ENCODE peak calls at places on chromosome 13, in seven cellular contexts. One of them, this sample, is unnamed.
A peak's percentile ranks its signal among the peaks of the same experiment; 100 is the strongest.

GRCh38 chr13:99275093-99275469 is 16.9 kb upstream of the GPR18 start:
- DNase-seq in GM18507: no peak
- DNase-seq in activated gamma-delta T cell treated with anti-CD3 and anti-CD28 coated beads, Interleukin-2, amount 50 U/mL, for 16 hours: no peak
- DNase-seq in HepG2: no peak
- DNase-seq in omental fat pad: no peak
- DNase-seq in Panc1: no peak
- DNase-seq in kidney tubule cell: peak; percentile 84
- DNase-seq in this sample: no peak

GRCh38 chr13:27621116-27621365 is 651 bp upstream of the POLR1D start:
- DNase-seq in GM18507: no peak
- DNase-seq in activated gamma-delta T cell treated with anti-CD3 and anti-CD28 coated beads, Interleukin-2, amount 50 U/mL, for 16 hours: no peak
- DNase-seq in HepG2: no peak
- DNase-seq in omental fat pad: no peak
- DNase-seq in Panc1: no peak
- DNase-seq in kidney tubule cell: no peak
- DNase-seq in this sample: no peak

GRCh38 chr13:81916471-81916870 is 1575.5 kb upstream of the SPRY2 start:
- DNase-seq in GM18507: no peak
- DNase-seq in activated gamma-delta T cell treated with anti-CD3 and anti-CD28 coated beads, Interleukin-2, amount 50 U/mL, for 16 hours: no peak
- DNase-seq in HepG2: no peak
- DNase-seq in omental fat pad: no peak
- DNase-seq in Panc1: no peak
- DNase-seq in kidney tubule cell: no peak
- DNase-seq in this sample: no peak

GRCh38 chr13:111503905-111504695 is 183.7 kb downstream of the TEX29 start:
- DNase-seq in GM18507: no peak
- DNase-seq in activated gamma-delta T cell treated with anti-CD3 and anti-CD28 coated beads, Interleukin-2, amount 50 U/mL, for 16 hours: no peak
- DNase-seq in HepG2: no peak
- DNase-seq in omental fat pad: no peak
- DNase-seq in Panc1: no peak
- DNase-seq in kidney tubule cell: no peak
- DNase-seq in this sample: no peak

GRCh38 chr13:84137292-84137691 is 255.0 kb upstream of the SLITRK1 start:
- DNase-seq in GM18507: no peak
- DNase-seq in activated gamma-delta T cell treated with anti-CD3 and anti-CD28 coated beads, Interleukin-2, amount 50 U/mL, for 16 hours: peak; percentile 36
- DNase-seq in HepG2: no peak
- DNase-seq in omental fat pad: no peak
- DNase-seq in Panc1: no peak
- DNase-seq in kidney tubule cell: no peak
- DNase-seq in this sample: no peak

GRCh38 chr13:113926951-113927660 is 46.8 kb downstream of the C13orf46 start:
- DNase-seq in GM18507: no peak
- DNase-seq in activated gamma-delta T cell treated with anti-CD3 and anti-CD28 coated beads, Interleukin-2, amount 50 U/mL, for 16 hours: no peak
- DNase-seq in HepG2: no peak
- DNase-seq in omental fat pad: peak; percentile 5
- DNase-seq in Panc1: no peak
- DNase-seq in kidney tubule cell: no peak
- DNase-seq in this sample: no peak

GRCh38 chr13:29908917-29909755 is 58.7 kb upstream of the UBL3 start:
- DNase-seq in GM18507: no peak
- DNase-seq in activated gamma-delta T cell treated with anti-CD3 and anti-CD28 coated beads, Interleukin-2, amount 50 U/mL, for 16 hours: no peak
- DNase-seq in HepG2: no peak
- DNase-seq in omental fat pad: no peak
- DNase-seq in Panc1: no peak
- DNase-seq in kidney tubule cell: no peak
- DNase-seq in this sample: no peak

GRCh38 chr13:32007494-32007893 is 24.1 kb upstream of the FRY start:
- DNase-seq in GM18507: no peak
- DNase-seq in activated gamma-delta T cell treated with anti-CD3 and anti-CD28 coated beads, Interleukin-2, amount 50 U/mL, for 16 hours: no peak
- DNase-seq in HepG2: no peak
- DNase-seq in omental fat pad: no peak
- DNase-seq in Panc1: no peak
- DNase-seq in kidney tubule cell: peak; percentile 16
- DNase-seq in this sample: no peak

GRCh38 chr13:101053289-101053688 is 363.0 kb downstream of the NALCN start:
- DNase-seq in GM18507: no peak
- DNase-seq in activated gamma-delta T cell treated with anti-CD3 and anti-CD28 coated beads, Interleukin-2, amount 50 U/mL, for 16 hours: no peak
- DNase-seq in HepG2: no peak
- DNase-seq in omental fat pad: no peak
- DNase-seq in Panc1: no peak
- DNase-seq in kidney tubule cell: no peak
- DNase-seq in this sample: no peak

GRCh38 chr13:111344471-111345191 is 24.2 kb downstream of the TEX29 start:
- DNase-seq in GM18507: no peak
- DNase-seq in activated gamma-delta T cell treated with anti-CD3 and anti-CD28 coated beads, Interleukin-2, amount 50 U/mL, for 16 hours: no peak
- DNase-seq in HepG2: peak; percentile 20
- DNase-seq in omental fat pad: no peak
- DNase-seq in Panc1: no peak
- DNase-seq in kidney tubule cell: no peak
- DNase-seq in this sample: peak; percentile 29

GRCh38 chr13:67147257-67148218 is 82.6 kb downstream of the PCDH9 start:
- DNase-seq in GM18507: no peak
- DNase-seq in activated gamma-delta T cell treated with anti-CD3 and anti-CD28 coated beads, Interleukin-2, amount 50 U/mL, for 16 hours: no peak
- DNase-seq in HepG2: no peak
- DNase-seq in omental fat pad: no peak
- DNase-seq in Panc1: no peak
- DNase-seq in kidney tubule cell: peak; percentile 65
- DNase-seq in this sample: no peak

GRCh38 chr13:76470991-76471390 is 415.2 kb downstream of the KCTD12 start:
- DNase-seq in GM18507: no peak
- DNase-seq in activated gamma-delta T cell treated with anti-CD3 and anti-CD28 coated beads, Interleukin-2, amount 50 U/mL, for 16 hours: no peak
- DNase-seq in HepG2: no peak
- DNase-seq in omental fat pad: no peak
- DNase-seq in Panc1: no peak
- DNase-seq in kidney tubule cell: no peak
- DNase-seq in this sample: no peak

GRCh38 chr13:102825921-102826706 is 19.7 kb upstream of the ERCC5 start:
- DNase-seq in GM18507: no peak
- DNase-seq in activated gamma-delta T cell treated with anti-CD3 and anti-CD28 coated beads, Interleukin-2, amount 50 U/mL, for 16 hours: no peak
- DNase-seq in HepG2: no peak
- DNase-seq in omental fat pad: no peak
- DNase-seq in Panc1: no peak
- DNase-seq in kidney tubule cell: peak; percentile 93
- DNase-seq in this sample: no peak

This sample was measured in neural crest cell.